ENCODE peak calls at places on chromosomes 7 and 10, in nine cellular contexts. L is spleen, B is prostate gland, S is breast epithelium, C is stomach, W is HL-60, G is suprapubic skin, A is endothelial cell of umbilical vein, T is GM23338. D is an unnamed sample.

GRCh38 chr7:130009848-130010688 is 41.1 kb downstream of the ZC3HC1 start:
- DNase-seq in L (peak), T (no peak), W (no peak), B (no peak), A (peak), C (peak), S (no peak), G (no peak), D (no peak)

GRCh38 chr7:23893942-23894890 is 184.2 kb downstream of the STK31 start:
- DNase-seq in W (no peak), A (no peak), S (no peak), G (no peak), B (no peak), T (no peak), C (no peak), L (no peak), D (no peak)

GRCh38 chr10:78332699-78333098 is 299.0 kb downstream of the RPS24 start:
- DNase-seq in L (no peak), S (no peak), B (peak), T (no peak), W (no peak), A (no peak), G (no peak), C (no peak), D (no peak)

GRCh38 chr7:158460665-158461064 is 127.0 kb downstream of the PTPRN2 start:
- DNase-seq in A (no peak), S (no peak), W (no peak), T (no peak), L (peak), G (no peak), C (no peak), B (no peak), D (no peak)

GRCh38 chr7:1501487-1502270 is 2.5 kb downstream of the INTS1 start:
- DNase-seq in G (no peak), L (peak), T (no peak), B (no peak), W (no peak), C (no peak), A (no peak), S (no peak), D (no peak)

GRCh38 chr7:80313067-80313626 is 178.5 kb downstream of the GNAI1 start:
- DNase-seq in G (no peak), T (no peak), L (no peak), W (no peak), C (no peak), B (no peak), A (no peak), S (no peak), D (no peak)

GRCh38 chr7:140719711-140720110 is 23.2 kb downstream of the NDUFB2 start:
- DNase-seq in T (no peak), L (no peak), A (peak), C (no peak), G (no peak), W (no peak), S (no peak), B (no peak), D (no peak)

GRCh38 chr10:29702288-29703164 is 67.8 kb upstream of the SVIL start:
- DNase-seq in W (no peak), A (no peak), S (no peak), G (no peak), T (no peak), C (no peak), B (no peak), L (no peak), D (no peak)

GRCh38 chr7:29564455-29565185 is 985 bp downstream of the PRR15 start:
- DNase-seq in C (peak), B (peak), L (peak), W (peak), A (peak), T (peak), G (no peak), S (peak), D (peak)

GRCh38 chr10:97564776-97565175 is 7.8 kb upstream of the ANKRD2 start:
- DNase-seq in S (no peak), G (no peak), B (no peak), C (no peak), L (peak), T (no peak), W (no peak), A (no peak), D (no peak)

GRCh38 chr7:2982401-2982800 is 61.3 kb downstream of the CARD11 start:
- DNase-seq in T (no peak), A (no peak), W (no peak), S (no peak), L (no peak), B (no peak), G (no peak), C (no peak), D (no peak)

GRCh38 chr7:47331179-47331565 is 250.7 kb downstream of the TNS3 start:
- DNase-seq in T (no peak), L (no peak), B (no peak), S (peak), A (no peak), W (no peak), G (peak), C (no peak), D (no peak)

GRCh38 chr7:27515933-27516332 is 146.8 kb downstream of the HIBADH start:
- DNase-seq in L (no peak), W (no peak), T (peak), C (no peak), S (no peak), A (no peak), B (peak), G (no peak), D (no peak)

GRCh38 chr7:41956712-41957111 is 253.8 kb upstream of the INHBA start:
- DNase-seq in W (no peak), B (no peak), L (no peak), A (no peak), S (no peak), G (no peak), T (no peak), C (no peak), D (no peak)

GRCh38 chr7:41956276-41956675 is 253.4 kb upstream of the INHBA start:
- DNase-seq in T (no peak), L (no peak), S (no peak), B (no peak), A (no peak), C (no peak), W (no peak), G (no peak), D (no peak)

GRCh38 chr7:41955475-41956243 is 252.8 kb upstream of the INHBA start:
- DNase-seq in L (peak), T (peak), S (peak), W (peak), G (peak), B (peak), A (peak), C (peak), D (no peak)
- TF ChIP-seq POLR2AphosphoS5 in L (peak), T (no peak), S (peak), W (peak), G (peak), B (peak), A (peak), C (peak), D (no peak)

GRCh38 chr7:36118344-36118743 is 34.7 kb upstream of the EEPD1 start:
- DNase-seq in G (no peak), C (no peak), S (no peak), L (no peak), B (no peak), A (no peak), T (no peak), W (no peak), D (no peak)

GRCh38 chr7:36117201-36117840 is 35.7 kb upstream of the EEPD1 start:
- DNase-seq in A (no peak), G (no peak), C (no peak), B (no peak), W (no peak), L (no peak), T (no peak), S (no peak), D (no peak)

GRCh38 chr7:36114355-36114754 is 38.7 kb upstream of the EEPD1 start:
- DNase-seq in T (no peak), G (no peak), C (no peak), W (no peak), L (no peak), A (no peak), B (no peak), S (no peak), D (no peak)

GRCh38 chr7:36116347-36117200 is 36.5 kb upstream of the EEPD1 start:
- DNase-seq in L (no peak), W (no peak), G (no peak), C (no peak), S (no peak), B (no peak), T (no peak), A (no peak), D (no peak)

DNA sequence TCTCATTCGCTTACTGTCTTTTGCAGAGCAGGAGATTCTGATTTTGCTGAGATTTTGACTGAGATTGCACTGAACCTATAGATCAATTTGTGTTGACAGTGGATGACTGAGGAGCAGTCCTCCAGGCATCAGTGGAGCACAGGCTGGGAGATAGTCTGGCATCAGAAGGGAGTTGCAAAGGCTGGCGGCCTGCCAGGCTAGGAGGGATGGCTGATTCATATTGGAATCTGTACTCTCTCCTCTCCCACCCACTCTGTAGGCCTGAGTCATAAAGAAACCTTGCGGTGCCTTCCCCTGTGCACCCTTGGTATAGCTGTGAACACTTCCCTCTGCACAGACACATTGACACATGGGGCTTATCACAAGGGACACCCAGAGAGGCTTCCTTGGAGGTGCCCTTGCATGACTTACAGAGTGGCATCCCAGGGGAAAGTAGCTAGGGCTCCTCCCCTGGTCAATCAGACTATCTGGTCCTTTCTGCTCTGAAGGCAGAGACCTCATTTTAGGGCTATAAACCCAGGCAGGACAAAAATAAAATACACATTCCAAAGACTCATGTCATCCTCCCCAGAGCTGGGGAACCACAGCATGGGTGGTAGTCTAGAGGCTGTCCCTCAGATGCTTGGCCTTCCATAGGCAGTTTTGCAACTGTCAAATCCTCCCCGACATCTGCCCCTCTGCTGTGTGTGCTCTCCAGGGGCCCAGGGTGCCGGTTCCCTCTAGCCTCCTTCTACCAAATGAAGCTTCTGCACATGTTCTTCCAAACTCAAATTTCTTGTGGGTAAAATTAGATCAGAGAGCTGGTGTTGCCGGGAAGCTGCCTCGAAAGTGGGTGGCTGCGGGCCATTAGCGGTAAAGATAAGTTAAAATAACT is 37.4 kb upstream of the EEPD1 start:
- DNase-seq in C (peak), S (no peak), T (no peak), L (no peak), B (no peak), W (peak), A (peak), G (no peak), D (peak)
- TF ChIP-seq POLR2AphosphoS5 in C (peak), S (no peak), T (no peak), L (no peak), B (no peak), W (no peak), A (no peak), G (no peak), D (no peak)

DNA sequence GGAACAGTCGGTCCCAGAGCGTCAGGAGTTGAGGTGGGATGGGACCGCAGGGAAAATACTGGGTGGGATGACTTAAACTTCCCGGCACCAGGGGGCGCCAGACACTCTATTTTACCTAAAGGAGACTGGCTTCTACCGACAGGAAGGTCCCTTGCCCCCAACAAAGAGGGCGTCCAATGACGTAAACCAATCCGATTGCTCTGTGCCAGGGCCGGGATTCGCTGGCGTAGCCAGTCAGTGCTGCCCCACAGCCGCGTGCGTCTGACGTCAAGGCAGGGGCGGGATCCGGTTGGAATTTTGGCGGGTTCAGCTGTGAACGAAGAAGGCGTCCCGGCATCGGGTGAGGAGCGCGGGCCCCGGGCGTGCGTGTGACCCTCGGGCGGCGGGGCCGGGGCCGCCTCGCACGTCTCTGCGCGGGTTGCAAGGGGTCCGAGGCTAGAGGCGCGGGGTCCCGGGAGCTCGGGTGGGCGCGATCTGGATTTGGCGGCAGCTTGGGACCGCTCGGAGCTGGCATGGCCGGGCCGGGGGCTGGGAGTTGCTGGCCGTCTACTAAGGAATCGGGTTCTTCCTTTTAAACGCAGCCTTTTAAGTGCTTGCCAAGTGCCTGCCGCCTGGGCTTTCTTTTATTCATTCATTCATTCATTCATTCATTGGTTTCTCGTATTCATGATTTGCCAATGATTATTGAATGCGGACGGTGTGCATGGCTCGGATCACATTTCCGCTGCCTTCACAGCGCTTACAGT is at the start of gene MCM10:
- DNase-seq in S (peak), A (peak), C (peak), B (peak), G (peak), L (peak), W (peak), T (peak), D (peak)
- TF ChIP-seq POLR2AphosphoS5 in S (peak), A (peak), C (peak), B (peak), G (no peak), L (peak), W (peak), T (peak), D (no peak)

GRCh38 chr10:73648975-73649829 is 6.6 kb downstream of the SYNPO2L start:
- DNase-seq in W (no peak), S (no peak), G (no peak), L (no peak), C (no peak), T (peak), B (no peak), A (no peak), D (no peak)
- TF ChIP-seq POLR2AphosphoS5 in W (no peak), S (no peak), G (no peak), L (no peak), C (no peak), T (no peak), B (no peak), A (no peak), D (no peak)

GRCh38 chr10:35059486-35059885 is 30.7 kb downstream of the CUL2 start:
- DNase-seq in C (no peak), S (no peak), A (no peak), W (no peak), T (no peak), B (no peak), G (no peak), L (no peak), D (no peak)

GRCh38 chr10:35056133-35056532 is 34.0 kb downstream of the CUL2 start:
- DNase-seq in C (no peak), G (no peak), W (no peak), T (no peak), B (no peak), L (no peak), S (no peak), A (no peak), D (no peak)

GRCh38 chr10:35058686-35059085 is 31.5 kb downstream of the CUL2 start:
- DNase-seq in A (no peak), W (no peak), B (no peak), T (no peak), G (no peak), S (no peak), L (no peak), C (no peak), D (no peak)

GRCh38 chr10:35058134-35058533 is 32.0 kb downstream of the CUL2 start:
- DNase-seq in S (no peak), T (peak), B (no peak), W (no peak), G (no peak), L (no peak), C (no peak), A (peak), D (no peak)

DNA sequence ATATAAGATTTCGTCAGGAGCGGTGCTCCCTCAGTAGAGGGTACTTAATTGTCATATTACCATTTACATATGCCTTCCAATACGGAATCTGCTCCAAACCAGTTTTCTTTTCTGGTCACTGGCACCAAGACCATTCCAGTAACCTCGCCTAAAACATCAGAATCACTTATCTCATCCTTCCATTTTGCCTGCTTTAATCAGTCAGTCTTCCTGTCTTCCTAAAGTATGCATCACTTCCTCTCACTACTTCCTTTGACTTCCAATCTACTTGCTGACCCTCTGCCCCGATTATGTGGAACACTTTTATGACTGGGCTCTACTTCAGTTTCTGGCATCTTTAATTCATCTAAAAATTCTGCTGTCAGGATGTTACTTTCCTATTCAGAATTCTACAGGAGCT is 33.5 kb downstream of the CUL2 start:
- DNase-seq in B (no peak), S (no peak), G (no peak), A (peak), C (no peak), W (no peak), T (no peak), L (no peak), D (no peak)
- TF ChIP-seq POLR2AphosphoS5 in B (no peak), S (no peak), G (no peak), A (peak), C (no peak), W (no peak), T (no peak), L (no peak), D (no peak)

GRCh38 chr7:98251844-98252639 is at the start of gene TECPR1:
- DNase-seq in C (peak), L (peak), G (peak), T (peak), B (peak), A (peak), W (peak), S (peak), D (peak)

GRCh38 chr7:98252655-98253054 is 623 bp upstream of the TECPR1 start:
- DNase-seq in G (no peak), T (no peak), L (no peak), C (no peak), S (no peak), A (no peak), W (no peak), B (no peak), D (no peak)

GRCh38 chr7:98257701-98258100 is 5.7 kb upstream of the TECPR1 start:
- DNase-seq in S (no peak), B (no peak), G (no peak), T (no peak), L (no peak), C (no peak), W (no peak), A (no peak), D (no peak)

GRCh38 chr7:98254516-98254915 is 2.5 kb upstream of the TECPR1 start:
- DNase-seq in A (no peak), W (no peak), C (no peak), S (no peak), L (no peak), B (no peak), G (no peak), T (no peak), D (no peak)

GRCh38 chr7:98254951-98255610 is 3.0 kb upstream of the TECPR1 start:
- DNase-seq in S (no peak), A (no peak), C (no peak), W (no peak), L (no peak), T (no peak), B (no peak), G (no peak), D (no peak)
- TF ChIP-seq POLR2AphosphoS5 in S (no peak), A (no peak), C (no peak), W (no peak), L (no peak), T (no peak), B (no peak), G (no peak), D (no peak)

GRCh38 chr7:102449136-102449535 is 15.5 kb downstream of the ALKBH4 start:
- DNase-seq in W (no peak), C (no peak), B (no peak), A (no peak), L (no peak), S (no peak), T (no peak), G (no peak), D (no peak)

GRCh38 chr7:102451371-102452054 is 13.2 kb downstream of the ALKBH4 start:
- DNase-seq in T (peak), S (no peak), L (no peak), B (no peak), C (no peak), W (no peak), G (no peak), A (no peak), D (no peak)

GRCh38 chr7:102452451-102452850 is 12.2 kb downstream of the ALKBH4 start:
- DNase-seq in L (no peak), S (no peak), C (no peak), T (no peak), A (no peak), W (no peak), G (no peak), B (no peak), D (no peak)

GRCh38 chr7:102447311-102447710 is 13.9 kb downstream of the ORAI2 start:
- DNase-seq in W (no peak), C (no peak), A (no peak), T (no peak), B (no peak), L (no peak), S (no peak), G (no peak), D (no peak)

GRCh38 chr7:102450242-102450641 is 14.4 kb downstream of the ALKBH4 start:
- DNase-seq in S (no peak), G (no peak), A (no peak), L (peak), W (no peak), C (no peak), B (no peak), T (no peak), D (no peak)
- TF ChIP-seq POLR2AphosphoS5 in S (no peak), G (no peak), A (no peak), L (peak), W (peak), C (no peak), B (no peak), T (no peak), D (no peak)

GRCh38 chr10:119511828-119512515 is 30.5 kb downstream of the RGS10 start:
- DNase-seq in A (no peak), W (no peak), S (no peak), T (no peak), G (no peak), L (peak), C (no peak), B (no peak), D (no peak)

GRCh38 chr10:119507115-119507514 is 35.4 kb downstream of the RGS10 start:
- DNase-seq in C (no peak), A (no peak), L (peak), S (no peak), T (no peak), G (no peak), B (no peak), W (no peak), D (no peak)

GRCh38 chr10:119505588-119506315 is 36.8 kb downstream of the RGS10 start:
- DNase-seq in G (no peak), B (no peak), A (no peak), S (no peak), C (no peak), W (no peak), L (peak), T (no peak), D (no peak)

GRCh38 chr10:119505131-119505551 is 37.4 kb downstream of the RGS10 start:
- DNase-seq in C (no peak), W (no peak), A (no peak), S (no peak), G (no peak), L (no peak), B (no peak), T (no peak), D (no peak)

GRCh38 chr10:119509909-119510451 is 32.5 kb downstream of the RGS10 start:
- DNase-seq in A (no peak), B (peak), S (peak), T (no peak), W (no peak), L (peak), G (no peak), C (peak), D (no peak)
- TF ChIP-seq POLR2AphosphoS5 in A (no peak), B (peak), S (no peak), T (no peak), W (no peak), L (no peak), G (no peak), C (no peak), D (no peak)

GRCh38 chr7:12557282-12557681 is 13.2 kb upstream of the SCIN start:
- DNase-seq in G (no peak), W (no peak), A (no peak), C (no peak), L (no peak), T (peak), S (no peak), B (no peak), D (no peak)
- TF ChIP-seq POLR2AphosphoS5 in G (no peak), W (no peak), A (no peak), C (no peak), L (no peak), T (no peak), S (no peak), B (no peak), D (no peak)

D was measured in GM12891.